ENCODE peak calls at places on chromosomes 13 and 19, in seven cellular contexts. One of them, this sample, is unnamed.

GRCh38 chr19:55369651-55370304 is 485 bp downstream of the IL11 start:
- DNase-seq in ACHN: peak
- DNase-seq in brain microvascular endothelial cell: peak
- DNase-seq in left cardiac atrium: no peak
- DNase-seq in NCI-H1092: no peak
- DNase-seq in T-cell: peak
- DNase-seq in H4: no peak
- DNase-seq in this sample: no peak

GRCh38 chr13:75365724-75366173 is 116.2 kb downstream of the TBC1D4 start:
- DNase-seq in ACHN: peak
- DNase-seq in NCI-H1092: no peak
- DNase-seq in brain microvascular endothelial cell: peak
- DNase-seq in left cardiac atrium: no peak
- DNase-seq in H4: peak
- DNase-seq in T-cell: no peak
- DNase-seq in this sample: no peak

GRCh38 chr13:74675185-74675584 is 541.0 kb upstream of the KLF12 start:
- DNase-seq in ACHN: no peak
- DNase-seq in left cardiac atrium: no peak
- DNase-seq in brain microvascular endothelial cell: no peak
- DNase-seq in H4: no peak
- DNase-seq in NCI-H1092: no peak
- DNase-seq in T-cell: no peak
- DNase-seq in this sample: no peak

GRCh38 chr13:26813626-26814348 is 53.2 kb upstream of the GPR12 start:
- DNase-seq in T-cell: no peak
- DNase-seq in NCI-H1092: no peak
- DNase-seq in H4: no peak
- DNase-seq in ACHN: no peak
- DNase-seq in brain microvascular endothelial cell: no peak
- DNase-seq in left cardiac atrium: no peak
- DNase-seq in this sample: no peak

GRCh38 chr13:22789027-22789593 is 391.7 kb upstream of the SGCG start:
- DNase-seq in ACHN: no peak
- DNase-seq in H4: no peak
- DNase-seq in NCI-H1092: no peak
- DNase-seq in T-cell: no peak
- DNase-seq in brain microvascular endothelial cell: no peak
- DNase-seq in left cardiac atrium: no peak
- DNase-seq in this sample: no peak

GRCh38 chr19:58317481-58318072 is 9.2 kb upstream of the ZSCAN22 start:
- DNase-seq in NCI-H1092: no peak
- DNase-seq in T-cell: no peak
- DNase-seq in brain microvascular endothelial cell: peak
- DNase-seq in left cardiac atrium: no peak
- DNase-seq in H4: no peak
- DNase-seq in ACHN: peak
- DNase-seq in this sample: no peak

GRCh38 chr19:342801-343421 is 1.7 kb downstream of the MIER2 start:
- DNase-seq in brain microvascular endothelial cell: peak
- DNase-seq in NCI-H1092: no peak
- DNase-seq in ACHN: no peak
- DNase-seq in left cardiac atrium: peak
- DNase-seq in H4: peak
- DNase-seq in T-cell: no peak
- DNase-seq in this sample: peak

GRCh38 chr13:58142952-58143351 is 511.4 kb downstream of the PCDH17 start:
- DNase-seq in ACHN: no peak
- DNase-seq in brain microvascular endothelial cell: no peak
- DNase-seq in NCI-H1092: no peak
- DNase-seq in left cardiac atrium: no peak
- DNase-seq in H4: no peak
- DNase-seq in T-cell: no peak
- DNase-seq in this sample: no peak

GRCh38 chr13:90968510-90968909 is 379.0 kb upstream of the MIR17HG start:
- DNase-seq in brain microvascular endothelial cell: no peak
- DNase-seq in NCI-H1092: peak
- DNase-seq in ACHN: peak
- DNase-seq in H4: peak
- DNase-seq in left cardiac atrium: no peak
- DNase-seq in T-cell: no peak
- DNase-seq in this sample: no peak

GRCh38 chr13:33125821-33126570 is 109.8 kb downstream of the KL start:
- DNase-seq in brain microvascular endothelial cell: peak
- DNase-seq in left cardiac atrium: peak
- DNase-seq in NCI-H1092: no peak
- DNase-seq in T-cell: no peak
- DNase-seq in H4: peak
- DNase-seq in ACHN: peak
- DNase-seq in this sample: no peak

GRCh38 chr13:63942372-63942771 is 2526.7 kb upstream of the PCDH20 start:
- DNase-seq in H4: no peak
- DNase-seq in NCI-H1092: no peak
- DNase-seq in brain microvascular endothelial cell: no peak
- DNase-seq in T-cell: no peak
- DNase-seq in left cardiac atrium: no peak
- DNase-seq in ACHN: no peak
- DNase-seq in this sample: no peak

GRCh38 chr13:52010890-52011689 is at the start of gene ATP7B:
- DNase-seq in left cardiac atrium: peak
- DNase-seq in ACHN: no peak
- DNase-seq in brain microvascular endothelial cell: no peak
- DNase-seq in H4: no peak
- DNase-seq in T-cell: peak
- DNase-seq in NCI-H1092: no peak
- DNase-seq in this sample: no peak

GRCh38 chr19:57436392-57436791 is 1.3 kb downstream of the ZNF749 start:
- DNase-seq in ACHN: no peak
- DNase-seq in NCI-H1092: no peak
- DNase-seq in brain microvascular endothelial cell: no peak
- DNase-seq in left cardiac atrium: no peak
- DNase-seq in H4: no peak
- DNase-seq in T-cell: no peak
- DNase-seq in this sample: no peak

GRCh38 chr13:81017525-81018152 is 676.7 kb upstream of the SPRY2 start:
- DNase-seq in ACHN: peak
- DNase-seq in T-cell: no peak
- DNase-seq in H4: peak
- DNase-seq in NCI-H1092: peak
- DNase-seq in brain microvascular endothelial cell: no peak
- DNase-seq in left cardiac atrium: no peak
- DNase-seq in this sample: no peak

GRCh38 chr13:40192516-40193257 is 473.8 kb downstream of the FOXO1 start:
- DNase-seq in NCI-H1092: no peak
- DNase-seq in H4: no peak
- DNase-seq in ACHN: no peak
- DNase-seq in left cardiac atrium: peak
- DNase-seq in T-cell: no peak
- DNase-seq in brain microvascular endothelial cell: no peak
- DNase-seq in this sample: no peak

GRCh38 chr13:27405521-27406134 is 18.8 kb upstream of the GTF3A start:
- DNase-seq in H4: no peak
- DNase-seq in T-cell: no peak
- DNase-seq in ACHN: no peak
- DNase-seq in left cardiac atrium: no peak
- DNase-seq in brain microvascular endothelial cell: no peak
- DNase-seq in NCI-H1092: no peak
- DNase-seq in this sample: no peak

GRCh38 chr19:972281-972680 is 11.9 kb upstream of the WDR18 start:
- DNase-seq in left cardiac atrium: no peak
- DNase-seq in brain microvascular endothelial cell: no peak
- DNase-seq in NCI-H1092: no peak
- DNase-seq in ACHN: no peak
- DNase-seq in H4: no peak
- DNase-seq in T-cell: no peak
- DNase-seq in this sample: no peak

GRCh38 chr19:4197625-4198466 is 15.4 kb downstream of the ANKRD24 start:
- DNase-seq in brain microvascular endothelial cell: no peak
- DNase-seq in left cardiac atrium: no peak
- DNase-seq in NCI-H1092: no peak
- DNase-seq in T-cell: no peak
- DNase-seq in H4: no peak
- DNase-seq in ACHN: no peak
- DNase-seq in this sample: no peak

This sample was measured in GDM1.